ENCODE peak calls at places on chromosome 20, in seven cellular contexts. One of them, this sample, is unnamed.
A peak's percentile ranks its signal among the peaks of the same experiment; 100 is the strongest.

GRCh38 chr20:23152902-23153301 is 66.8 kb upstream of the CD93 start:
- DNase-seq in IMR-90: no peak
- DNase-seq in astrocyte of the spinal cord: no peak
- DNase-seq in sigmoid colon: no peak
- DNase-seq in A549: no peak
- DNase-seq in body of pancreas: no peak
- DNase-seq in neural progenitor cell: no peak
- DNase-seq in this sample: no peak

GRCh38 chr20:62621251-62622110 is 20.8 kb upstream of the SLCO4A1 start:
- DNase-seq in A549: no peak
- DNase-seq in astrocyte of the spinal cord: no peak
- DNase-seq in neural progenitor cell: no peak
- DNase-seq in body of pancreas: no peak
- DNase-seq in sigmoid colon: no peak
- DNase-seq in IMR-90: no peak
- DNase-seq in this sample: no peak

GRCh38 chr20:10132391-10132790 is 86.2 kb upstream of the SNAP25 start:
- DNase-seq in body of pancreas: no peak
- DNase-seq in A549: no peak
- DNase-seq in IMR-90: no peak
- DNase-seq in sigmoid colon: no peak
- DNase-seq in neural progenitor cell: no peak
- DNase-seq in astrocyte of the spinal cord: no peak
- DNase-seq in this sample: no peak

GRCh38 chr20:47220161-47220582 is 136.3 kb downstream of the ZMYND8 start:
- DNase-seq in body of pancreas: peak; percentile 40
- DNase-seq in neural progenitor cell: peak; percentile 66
- DNase-seq in astrocyte of the spinal cord: no peak
- DNase-seq in IMR-90: no peak
- DNase-seq in A549: peak; percentile 49
- DNase-seq in sigmoid colon: no peak
- DNase-seq in this sample: no peak

GRCh38 chr20:44001667-44002596 is 87.3 kb downstream of the TOX2 start:
- DNase-seq in neural progenitor cell: no peak
- DNase-seq in A549: no peak
- DNase-seq in IMR-90: no peak
- DNase-seq in astrocyte of the spinal cord: no peak
- DNase-seq in sigmoid colon: no peak
- DNase-seq in body of pancreas: no peak
- DNase-seq in this sample: no peak

GRCh38 chr20:23152308-23152892 is 66.3 kb upstream of the CD93 start:
- DNase-seq in neural progenitor cell: no peak
- DNase-seq in A549: peak; percentile 36
- DNase-seq in sigmoid colon: peak; percentile 85
- DNase-seq in astrocyte of the spinal cord: peak; percentile 61
- DNase-seq in IMR-90: peak; percentile 88
- DNase-seq in body of pancreas: peak; percentile 26
- DNase-seq in this sample: no peak

GRCh38 chr20:52361650-52362049 is 170.1 kb upstream of the ZFP64 start:
- DNase-seq in neural progenitor cell: no peak
- DNase-seq in astrocyte of the spinal cord: no peak
- DNase-seq in IMR-90: no peak
- DNase-seq in body of pancreas: no peak
- DNase-seq in A549: no peak
- DNase-seq in sigmoid colon: no peak
- DNase-seq in this sample: no peak

GRCh38 chr20:62337558-62338293 is 29.4 kb downstream of the LAMA5 start:
- DNase-seq in body of pancreas: no peak
- DNase-seq in sigmoid colon: no peak
- DNase-seq in neural progenitor cell: no peak
- DNase-seq in IMR-90: no peak
- DNase-seq in astrocyte of the spinal cord: no peak
- DNase-seq in A549: no peak
- DNase-seq in this sample: no peak

GRCh38 chr20:2692036-2692885 is at the start of gene EBF4:
- DNase-seq in body of pancreas: peak; percentile 44
- DNase-seq in IMR-90: no peak
- DNase-seq in astrocyte of the spinal cord: no peak
- DNase-seq in neural progenitor cell: peak; percentile 78
- DNase-seq in sigmoid colon: peak; percentile 86
- DNase-seq in A549: peak; percentile 26
- DNase-seq in this sample: no peak

GRCh38 chr20:62990306-62990825 is 16.4 kb downstream of the BHLHE23 start:
- DNase-seq in neural progenitor cell: no peak
- DNase-seq in body of pancreas: no peak
- DNase-seq in sigmoid colon: no peak
- DNase-seq in A549: no peak
- DNase-seq in IMR-90: no peak
- DNase-seq in astrocyte of the spinal cord: no peak
- DNase-seq in this sample: no peak

GRCh38 chr20:992801-993535 is 9.1 kb downstream of the RSPO4 start:
- DNase-seq in IMR-90: no peak
- DNase-seq in astrocyte of the spinal cord: no peak
- DNase-seq in body of pancreas: no peak
- DNase-seq in sigmoid colon: no peak
- DNase-seq in neural progenitor cell: no peak
- DNase-seq in A549: no peak
- DNase-seq in this sample: no peak

GRCh38 chr20:833121-833449 is 430 bp upstream of the FAM110A start:
- DNase-seq in astrocyte of the spinal cord: no peak
- DNase-seq in IMR-90: no peak
- DNase-seq in sigmoid colon: no peak
- DNase-seq in neural progenitor cell: no peak
- DNase-seq in body of pancreas: no peak
- DNase-seq in A549: no peak
- DNase-seq in this sample: no peak

GRCh38 chr20:48384147-48384818 is 443.5 kb downstream of the PREX1 start:
- DNase-seq in A549: peak; percentile 14
- DNase-seq in IMR-90: no peak
- DNase-seq in astrocyte of the spinal cord: no peak
- DNase-seq in neural progenitor cell: no peak
- DNase-seq in sigmoid colon: no peak
- DNase-seq in body of pancreas: no peak
- DNase-seq in this sample: no peak

GRCh38 chr20:35563834-35564233 is 22.0 kb downstream of the ERGIC3 start:
- DNase-seq in A549: no peak
- DNase-seq in neural progenitor cell: no peak
- DNase-seq in body of pancreas: no peak
- DNase-seq in sigmoid colon: no peak
- DNase-seq in astrocyte of the spinal cord: no peak
- DNase-seq in IMR-90: no peak
- DNase-seq in this sample: no peak

GRCh38 chr20:11195899-11196558 is 522.2 kb upstream of the JAG1 start:
- DNase-seq in A549: peak; percentile 43
- DNase-seq in body of pancreas: no peak
- DNase-seq in neural progenitor cell: no peak
- DNase-seq in IMR-90: peak; percentile 95
- DNase-seq in astrocyte of the spinal cord: peak; percentile 50
- DNase-seq in sigmoid colon: no peak
- DNase-seq in this sample: no peak

GRCh38 chr20:536426-537012 is 7.1 kb downstream of the CSNK2A1 start:
- DNase-seq in neural progenitor cell: no peak
- DNase-seq in sigmoid colon: no peak
- DNase-seq in body of pancreas: no peak
- DNase-seq in astrocyte of the spinal cord: no peak
- DNase-seq in IMR-90: no peak
- DNase-seq in A549: no peak
- DNase-seq in this sample: no peak

GRCh38 chr20:35539756-35540212 is 2.1 kb upstream of the ERGIC3 start:
- DNase-seq in astrocyte of the spinal cord: no peak
- DNase-seq in IMR-90: no peak
- DNase-seq in neural progenitor cell: peak; percentile 90
- DNase-seq in A549: peak; percentile 19
- DNase-seq in body of pancreas: peak; percentile 49
- DNase-seq in sigmoid colon: no peak
- DNase-seq in this sample: no peak

DNA sequence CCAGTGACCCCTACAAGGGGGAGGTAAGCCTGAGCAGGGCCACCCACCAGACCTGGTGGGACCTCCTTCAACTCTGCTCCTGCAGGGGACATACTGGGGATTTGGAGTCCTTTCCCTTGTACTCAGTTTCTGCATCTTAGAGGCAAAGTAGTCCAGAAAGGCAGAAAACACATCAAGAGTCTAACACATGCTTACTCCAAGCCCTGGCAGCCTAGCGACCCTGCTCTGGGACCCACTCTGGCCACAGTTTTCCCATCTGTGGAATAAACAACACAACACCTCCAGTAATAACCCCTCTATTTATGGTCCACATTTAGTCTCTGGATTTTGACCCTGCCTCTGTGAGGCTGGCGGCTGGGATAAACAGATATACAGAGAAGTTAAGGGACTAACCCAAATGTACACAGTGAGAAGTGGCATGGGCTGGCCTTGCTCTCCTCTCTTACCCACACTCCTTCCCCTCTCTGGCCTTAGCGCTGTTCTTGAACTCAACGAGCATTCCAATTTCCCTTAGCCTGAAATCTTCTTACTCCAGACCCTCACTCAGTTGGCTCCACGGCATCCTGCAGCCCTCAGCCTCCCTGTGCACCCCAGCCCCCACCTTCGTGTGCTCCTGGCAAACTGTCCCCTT is 16.1 kb upstream of the TLDC2 start:
- DNase-seq in body of pancreas: no peak
- DNase-seq in neural progenitor cell: no peak
- DNase-seq in A549: no peak
- DNase-seq in sigmoid colon: no peak
- DNase-seq in astrocyte of the spinal cord: no peak
- DNase-seq in IMR-90: no peak
- DNase-seq in this sample: no peak
- H3K4me3 ChIP-seq in body of pancreas: no peak overlapping the region
- H3K4me3 ChIP-seq in neural progenitor cell: no peak overlapping the region
- H3K4me3 ChIP-seq in A549: no peak overlapping the region
- H3K4me3 ChIP-seq in sigmoid colon: no peak overlapping the region
- H3K4me3 ChIP-seq in astrocyte of the spinal cord: no peak overlapping the region
- H3K4me3 ChIP-seq in IMR-90: no peak overlapping the region
- H3K4me3 ChIP-seq in this sample: peak overlapping the region; percentile 84

GRCh38 chr20:8624616-8625015 is 444.3 kb upstream of the PLCB4 start:
- DNase-seq in IMR-90: no peak
- DNase-seq in neural progenitor cell: no peak
- DNase-seq in body of pancreas: no peak
- DNase-seq in sigmoid colon: no peak
- DNase-seq in astrocyte of the spinal cord: no peak
- DNase-seq in A549: no peak
- DNase-seq in this sample: no peak
- TF ChIP-seq CTCF in IMR-90: no peak
- TF ChIP-seq CTCF in neural progenitor cell: no peak
- TF ChIP-seq CTCF in body of pancreas: no peak
- TF ChIP-seq CTCF in sigmoid colon: no peak
- TF ChIP-seq CTCF in astrocyte of the spinal cord: no peak
- TF ChIP-seq CTCF in A549: no peak
- TF ChIP-seq CTCF in this sample: no peak

GRCh38 chr20:45467172-45467571 is 2.4 kb upstream of the WFDC2 start:
- DNase-seq in sigmoid colon: no peak
- DNase-seq in IMR-90: no peak
- DNase-seq in body of pancreas: no peak
- DNase-seq in A549: no peak
- DNase-seq in neural progenitor cell: no peak
- DNase-seq in astrocyte of the spinal cord: no peak
- DNase-seq in this sample: no peak

GRCh38 chr20:45469336-45470261 is at the start of gene WFDC2:
- DNase-seq in IMR-90: no peak
- DNase-seq in A549: no peak
- DNase-seq in body of pancreas: peak; percentile 37
- DNase-seq in sigmoid colon: peak; percentile 67
- DNase-seq in neural progenitor cell: peak; percentile 69
- DNase-seq in astrocyte of the spinal cord: no peak
- DNase-seq in this sample: no peak

GRCh38 chr20:45470939-45471338 is 1.4 kb downstream of the WFDC2 start:
- DNase-seq in sigmoid colon: no peak
- DNase-seq in neural progenitor cell: peak; percentile 33
- DNase-seq in A549: no peak
- DNase-seq in body of pancreas: no peak
- DNase-seq in IMR-90: no peak
- DNase-seq in astrocyte of the spinal cord: no peak
- DNase-seq in this sample: no peak

GRCh38 chr20:45467861-45468260 is 1.7 kb upstream of the WFDC2 start:
- DNase-seq in neural progenitor cell: no peak
- DNase-seq in IMR-90: no peak
- DNase-seq in A549: no peak
- DNase-seq in sigmoid colon: no peak
- DNase-seq in astrocyte of the spinal cord: no peak
- DNase-seq in body of pancreas: no peak
- DNase-seq in this sample: no peak

GRCh38 chr20:45470262-45470931 is 844 bp downstream of the WFDC2 start:
- DNase-seq in IMR-90: no peak
- DNase-seq in neural progenitor cell: peak; percentile 65
- DNase-seq in astrocyte of the spinal cord: no peak
- DNase-seq in sigmoid colon: peak; percentile 87
- DNase-seq in A549: no peak
- DNase-seq in body of pancreas: peak; percentile 41
- DNase-seq in this sample: no peak
- H3K4me3 ChIP-seq in IMR-90: peak overlapping the region; percentile 7
- H3K4me3 ChIP-seq in neural progenitor cell: peak overlapping the region; percentile 54
- H3K4me3 ChIP-seq in astrocyte of the spinal cord: peak overlapping the region; percentile 23
- H3K4me3 ChIP-seq in sigmoid colon: peak overlapping the region; percentile 60
- H3K4me3 ChIP-seq in A549: peak overlapping the region; percentile 39
- H3K4me3 ChIP-seq in body of pancreas: no peak overlapping the region
- H3K4me3 ChIP-seq in this sample: peak overlapping the region; percentile 22

GRCh38 chr20:50199703-50200102 is 9.1 kb downstream of the CEBPB start:
- DNase-seq in IMR-90: no peak
- DNase-seq in sigmoid colon: no peak
- DNase-seq in A549: no peak
- DNase-seq in neural progenitor cell: no peak
- DNase-seq in astrocyte of the spinal cord: no peak
- DNase-seq in body of pancreas: no peak
- DNase-seq in this sample: no peak

GRCh38 chr20:50197463-50197862 is 6.8 kb downstream of the CEBPB start:
- DNase-seq in A549: no peak
- DNase-seq in neural progenitor cell: no peak
- DNase-seq in body of pancreas: no peak
- DNase-seq in sigmoid colon: peak; percentile 68
- DNase-seq in astrocyte of the spinal cord: no peak
- DNase-seq in IMR-90: no peak
- DNase-seq in this sample: no peak

GRCh38 chr20:50196896-50197295 is 6.3 kb downstream of the CEBPB start:
- DNase-seq in A549: no peak
- DNase-seq in body of pancreas: no peak
- DNase-seq in IMR-90: no peak
- DNase-seq in sigmoid colon: peak; percentile 71
- DNase-seq in neural progenitor cell: no peak
- DNase-seq in astrocyte of the spinal cord: no peak
- DNase-seq in this sample: no peak

GRCh38 chr20:50198716-50199115 is 8.1 kb downstream of the CEBPB start:
- DNase-seq in astrocyte of the spinal cord: no peak
- DNase-seq in neural progenitor cell: no peak
- DNase-seq in body of pancreas: no peak
- DNase-seq in IMR-90: no peak
- DNase-seq in A549: no peak
- DNase-seq in sigmoid colon: no peak
- DNase-seq in this sample: no peak

DNA sequence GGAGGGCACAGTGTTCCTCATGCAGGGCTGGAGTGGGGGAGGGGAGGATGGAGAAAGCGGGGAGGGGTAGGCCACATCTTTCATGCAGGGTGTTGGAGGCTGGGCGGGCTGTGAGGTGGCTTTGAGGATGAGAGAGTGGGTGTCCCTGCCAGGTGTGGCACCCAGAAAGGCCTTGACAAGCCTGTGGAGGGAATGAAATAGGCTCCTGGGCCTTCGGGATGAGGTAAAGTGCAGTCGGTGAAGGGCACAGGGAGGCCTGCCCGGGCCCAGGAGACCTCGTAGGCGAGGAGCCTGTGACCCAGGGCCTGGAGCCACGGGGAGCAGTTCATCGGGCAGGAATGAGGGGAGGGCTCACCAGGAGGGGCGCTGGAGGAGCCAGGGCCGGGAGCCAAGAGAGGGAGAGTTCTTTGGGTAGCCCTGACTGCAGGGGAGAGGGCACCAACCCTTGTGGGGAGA is 7.6 kb downstream of the CEBPB start:
- DNase-seq in sigmoid colon: peak; percentile 79
- DNase-seq in IMR-90: no peak
- DNase-seq in neural progenitor cell: no peak
- DNase-seq in astrocyte of the spinal cord: no peak
- DNase-seq in A549: no peak
- DNase-seq in body of pancreas: no peak
- DNase-seq in this sample: no peak
- TF ChIP-seq CTCF in sigmoid colon: no peak
- TF ChIP-seq CTCF in IMR-90: no peak
- TF ChIP-seq CTCF in neural progenitor cell: no peak
- TF ChIP-seq CTCF in astrocyte of the spinal cord: no peak
- TF ChIP-seq CTCF in A549: no peak
- TF ChIP-seq CTCF in body of pancreas: no peak
- TF ChIP-seq CTCF in this sample: no peak